ENCODE peak calls at places on chromosomes 5 and 9, in five cellular contexts. O is H1, M is A549, I is sigmoid colon, P is uterus. J is an unnamed sample. For H3K4me1, the result is how much of the 10 kb centered on the place peaks cover.

GRCh38 chr9:135340143-135340655 is 139.4 kb upstream of the PPP1R26 start:
- DNase-seq in P (no peak), O (no peak), M (no peak), I (no peak), J (peak)

GRCh38 chr9:127449332-127449966 is 1.8 kb downstream of the RPL12 start:
- DNase-seq in O (no peak), P (no peak), M (no peak), I (no peak), J (no peak)

GRCh38 chr9:81455826-81456225 is 233.5 kb downstream of the TLE1 start:
- DNase-seq in P (no peak), M (no peak), I (no peak), O (no peak), J (no peak)

GRCh38 chr9:80503692-80504400 is 932.1 kb downstream of the TLE4 start:
- DNase-seq in P (no peak), O (no peak), M (no peak), I (no peak), J (no peak)

GRCh38 chr5:10145922-10146321 is 103.8 kb downstream of the ATPSCKMT start:
- DNase-seq in I (no peak), O (no peak), P (no peak), M (peak), J (no peak)

GRCh38 chr5:64680289-64680688 is 10.0 kb upstream of the SHISAL2B start:
- DNase-seq in P (no peak), I (no peak), O (no peak), M (peak), J (no peak)

GRCh38 chr9:130872912-130873503 is 23.6 kb downstream of the QRFP start:
- DNase-seq in P (no peak), O (no peak), M (no peak), I (peak), J (no peak)

GRCh38 chr5:175652741-175653663 is 4.9 kb upstream of the HRH2 start:
- DNase-seq in I (no peak), P (no peak), O (no peak), M (no peak), J (no peak)

GRCh38 chr5:174423538-174423937 is 300.8 kb upstream of the MSX2 start:
- DNase-seq in O (no peak), P (no peak), I (no peak), M (no peak), J (no peak)

GRCh38 chr9:121962421-121962820 is 130.7 kb downstream of the TTLL11 start:
- DNase-seq in M (no peak), I (no peak), O (no peak), P (no peak), J (no peak)

GRCh38 chr9:88583901-88584596 is 49.1 kb downstream of the NXNL2 start:
- DNase-seq in M (no peak), I (no peak), P (no peak), O (no peak), J (no peak)

GRCh38 chr5:76867827-76868693 is 18.2 kb downstream of the S100Z start:
- DNase-seq in P (peak), M (peak), I (no peak), O (peak), J (no peak)

GRCh38 chr9:118940477-118940876 is 428.8 kb downstream of the BRINP1 start:
- DNase-seq in M (no peak), O (no peak), I (no peak), P (no peak), J (no peak)

GRCh38 chr5:93886917-93887361 is 145.5 kb upstream of the POU5F2 start:
- DNase-seq in M (no peak), P (no peak), I (no peak), O (no peak), J (no peak)

GRCh38 chr9:86557063-86557766 is 203.0 kb upstream of the TUT7 start:
- DNase-seq in O (no peak), P (peak), I (peak), M (no peak), J (no peak)

GRCh38 chr5:138466058-138466899 is 1.0 kb downstream of the EGR1 start:
- DNase-seq in P (peak), O (no peak), I (no peak), M (peak), J (no peak)

GRCh38 chr9:120909904-120910303 is 16.7 kb downstream of the TRAF1 start:
- DNase-seq in I (no peak), P (no peak), M (no peak), O (no peak), J (no peak)

GRCh38 chr5:88236866-88237642 is 31.6 kb downstream of the TMEM161B start:
- DNase-seq in I (no peak), P (no peak), O (no peak), M (no peak), J (no peak)

GRCh38 chr5:6251579-6252102 is 126.7 kb downstream of the MED10 start:
- DNase-seq in O (no peak), M (no peak), P (no peak), I (no peak), J (no peak)

GRCh38 chr9:87516222-87516930 is 18.7 kb downstream of the DAPK1 start:
- DNase-seq in O (no peak), P (peak), M (peak), I (peak), J (peak)

GRCh38 chr9:4192450-4192849 is 107.4 kb downstream of the GLIS3 start:
- DNase-seq in P (no peak), M (no peak), I (no peak), O (no peak), J (no peak)

GRCh38 chr9:120905794-120906248 is 20.8 kb downstream of the TRAF1 start:
- DNase-seq in M (no peak), O (no peak), I (no peak), P (no peak), J (no peak)

GRCh38 chr5:92559743-92560142 is 1021.3 kb downstream of the NR2F1-AS1 start:
- DNase-seq in I (no peak), M (peak), P (no peak), O (no peak), J (no peak)

GRCh38 chr9:91945277-91946074 is 4.6 kb downstream of the ROR2 start:
- DNase-seq in P (peak), O (no peak), M (no peak), I (peak), J (no peak)
- H3K27ac ChIP-seq in P (peak), O (no peak), M (no peak), I (peak), J (no peak)

GRCh38 chr9:97518909-97519307 is 17.4 kb downstream of the TMOD1 start:
- DNase-seq in M (peak), P (peak), O (no peak), I (peak), J (no peak)
- TF ChIP-seq POLR2A in M (no peak), P (peak), O (no peak), I (no peak), J (no peak)

GRCh38 chr5:180175015-180175431 is 34.0 kb downstream of the RASGEF1C start:
- DNase-seq in I (no peak), M (no peak), P (no peak), O (no peak), J (no peak)
- H3K4me1 ChIP-seq in I (under half), M (under half), P (under half), O (under half), J (under half)

GRCh38 chr5:140175367-140176027 is 509 bp downstream of the CYSTM1 start:
- DNase-seq in P (peak), M (peak), O (no peak), I (peak), J (peak)
- H3K27ac ChIP-seq in P (peak), M (peak), O (peak), I (peak), J (peak)

DNA sequence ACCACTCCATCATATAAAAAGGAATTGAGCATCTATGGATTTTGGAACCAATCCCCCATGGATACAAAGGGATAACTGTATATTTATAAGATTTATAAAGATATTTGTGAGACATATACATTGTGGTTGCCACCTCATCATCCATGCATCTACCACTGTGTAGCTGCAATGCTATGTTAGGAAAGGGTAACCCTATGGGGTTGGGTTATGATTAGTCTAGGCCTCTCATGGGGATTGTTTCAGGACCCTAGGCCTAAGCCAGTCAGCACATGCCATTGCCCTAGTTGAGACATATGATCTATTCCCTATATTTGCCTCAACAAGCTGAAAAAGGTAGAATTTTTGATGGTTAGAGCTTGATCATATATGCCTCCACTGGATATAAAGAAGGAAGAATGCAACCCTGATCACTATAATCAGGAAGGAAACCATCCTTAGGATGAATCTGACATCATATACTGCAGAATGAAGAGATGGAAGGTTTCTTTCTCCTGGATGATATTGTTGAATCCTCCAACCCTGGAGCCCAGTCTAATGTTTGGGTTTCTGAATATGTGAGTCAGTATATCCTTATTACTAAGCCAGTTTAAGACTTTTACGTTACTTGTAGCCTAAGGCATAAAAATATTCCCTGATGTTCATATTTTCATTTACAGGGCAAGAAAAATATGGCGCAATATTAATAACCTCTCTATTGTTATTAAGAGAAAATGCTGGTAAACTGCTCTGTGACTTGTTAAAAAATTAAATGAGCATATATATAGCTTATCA is 94.2 kb downstream of the ADAMTS19 start:
- DNase-seq in I (no peak), O (no peak), M (no peak), P (no peak), J (no peak)
- TF ChIP-seq POLR2A in I (no peak), O (no peak), M (no peak), P (no peak), J (no peak)

GRCh38 chr9:109767404-109767803 is 12.6 kb upstream of the PALM2AKAP2 start:
- DNase-seq in I (no peak), O (peak), M (no peak), P (no peak), J (no peak)

GRCh38 chr9:109767814-109768213 is 12.2 kb upstream of the PALM2AKAP2 start:
- DNase-seq in O (no peak), I (no peak), M (no peak), P (no peak), J (no peak)

GRCh38 chr9:109771084-109771483 is 8.9 kb upstream of the PALM2AKAP2 start:
- DNase-seq in M (no peak), P (no peak), I (no peak), O (no peak), J (no peak)

GRCh38 chr9:109771796-109772525 is 8.0 kb upstream of the PALM2AKAP2 start:
- DNase-seq in M (no peak), P (peak), O (no peak), I (peak), J (no peak)

DNA sequence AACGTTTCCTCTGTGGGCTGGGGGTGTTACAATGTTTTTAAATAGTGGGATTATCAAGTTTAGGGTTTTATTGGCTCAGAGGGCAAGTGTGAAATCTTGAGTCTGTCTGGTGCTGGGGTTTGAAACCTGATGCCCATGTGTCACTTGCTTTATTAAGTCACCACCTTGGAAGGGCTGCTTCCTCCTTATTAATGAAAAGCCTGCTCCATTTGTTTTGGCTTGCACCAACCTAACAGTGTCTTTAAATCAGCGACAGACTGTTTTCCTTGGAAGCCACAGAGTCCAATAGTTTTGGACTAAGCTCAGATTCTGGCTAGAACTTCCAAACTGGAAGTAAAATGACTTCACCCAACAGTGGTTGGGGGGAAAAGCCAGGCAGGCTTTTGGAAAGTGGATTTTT is 10.7 kb upstream of the PALM2AKAP2 start:
- DNase-seq in P (no peak), O (no peak), I (no peak), M (no peak), J (no peak)
- H3K4me1 ChIP-seq in P (under half), O (under half), I (under half), M (under half), J (under half)

J was measured in suprapubic skin.